ENCODE peak calls at places on chromosomes 11 and 22, in eight cellular contexts. H is CD4-positive, alpha-beta memory T cell; U is adrenal gland; I is kidney; B is A549; Z is brain microvascular endothelial cell; C is PC-9; Q is PC-3. M is an unnamed sample.

GRCh38 chr11:133833899-133834296 is 11.4 kb downstream of the SPATA19 start:
- DNase-seq in H (no peak), U (no peak), I (no peak), B (no peak), Z (no peak), C (no peak), Q (no peak), M (no peak)

GRCh38 chr22:36486619-36487384 is 5.4 kb upstream of the TXN2 start:
- DNase-seq in H (peak; percentile 63), U (peak; percentile 70), I (no peak), B (peak; percentile 49), Z (peak; percentile 57), C (no peak), Q (peak; percentile 56), M (no peak)

GRCh38 chr11:23789938-23790371 is 706.9 kb upstream of the LUZP2 start:
- DNase-seq in H (no peak), U (peak; percentile 7), I (no peak), B (peak; percentile 16), Z (peak; percentile 20), C (no peak), Q (peak; percentile 73), M (peak; percentile 2)

GRCh38 chr11:112931686-112932085 is 29.5 kb upstream of the NCAM1 start:
- DNase-seq in H (no peak), U (no peak), I (no peak), B (no peak), Z (no peak), C (no peak), Q (no peak), M (no peak)

GRCh38 chr11:47394322-47395224 is 13.8 kb upstream of the SLC39A13 start:
- DNase-seq in H (peak; percentile 39), U (no peak), I (peak; percentile 84), B (no peak), Z (peak; percentile 62), C (no peak), Q (no peak), M (no peak)

GRCh38 chr11:129331217-129331616 is 44.4 kb upstream of the BARX2 start:
- DNase-seq in H (no peak), U (no peak), I (no peak), B (peak; percentile 6), Z (no peak), C (no peak), Q (peak; percentile 48), M (peak; percentile 20)

GRCh38 chr11:14980854-14981253 is 8.7 kb upstream of the CALCA start:
- DNase-seq in H (no peak), U (no peak), I (no peak), B (peak; percentile 28), Z (peak; percentile 34), C (no peak), Q (peak; percentile 23), M (no peak)

GRCh38 chr11:106012744-106013143 is 9.3 kb downstream of the MSANTD4 start:
- DNase-seq in H (no peak), U (no peak), I (no peak), B (no peak), Z (peak; percentile 96), C (no peak), Q (no peak), M (no peak)

GRCh38 chr11:5291207-5291838 is 10.4 kb downstream of the OR51B4 start:
- DNase-seq in H (no peak), U (no peak), I (no peak), B (peak; percentile 73), Z (peak; percentile 42), C (no peak), Q (peak; percentile 46), M (no peak)

GRCh38 chr11:46102843-46103242 is 18.4 kb downstream of the PHF21A start:
- DNase-seq in H (no peak), U (no peak), I (no peak), B (no peak), Z (no peak), C (no peak), Q (no peak), M (no peak)

GRCh38 chr22:43446881-43447280 is 35.1 kb downstream of the MPPED1 start:
- DNase-seq in H (no peak), U (no peak), I (no peak), B (peak; percentile 9), Z (no peak), C (no peak), Q (peak; percentile 26), M (no peak)

GRCh38 chr11:11251394-11251970 is 101.6 kb downstream of the CSNK2A3 start:
- DNase-seq in H (no peak), U (no peak), I (no peak), B (no peak), Z (no peak), C (no peak), Q (no peak), M (no peak)

GRCh38 chr11:63670077-63670737 is 969 bp downstream of the ATL3 start:
- DNase-seq in H (peak; percentile 8), U (no peak), I (no peak), B (no peak), Z (no peak), C (no peak), Q (peak; percentile 42), M (no peak)

GRCh38 chr22:36608987-36609386 is 80.0 kb upstream of the EIF3D start:
- DNase-seq in H (no peak), U (no peak), I (no peak), B (no peak), Z (no peak), C (no peak), Q (no peak), M (no peak)

GRCh38 chr11:12429155-12429554 is 51.8 kb downstream of the PARVA start:
- DNase-seq in H (no peak), U (no peak), I (no peak), B (no peak), Z (no peak), C (no peak), Q (no peak), M (no peak)

GRCh38 chr11:27913650-27914049 is 194.3 kb downstream of the KIF18A start:
- DNase-seq in H (no peak), U (no peak), I (no peak), B (peak; percentile 8), Z (peak; percentile 76), C (no peak), Q (peak; percentile 23), M (no peak)

GRCh38 chr11:12269104-12269441 is 108.3 kb upstream of the PARVA start:
- DNase-seq in H (no peak), U (no peak), I (peak; percentile 74), B (no peak), Z (no peak), C (no peak), Q (peak; percentile 93), M (no peak)

GRCh38 chr22:49564666-49565515 is 262.8 kb downstream of the BRD1 start:
- DNase-seq in H (no peak), U (no peak), I (peak; percentile 41), B (no peak), Z (no peak), C (no peak), Q (no peak), M (no peak)

GRCh38 chr22:38203090-38203810 is 1.5 kb downstream of the MAFF start:
- DNase-seq in H (peak; percentile 46), U (peak; percentile 69), I (peak; percentile 93), B (peak; percentile 47), Z (no peak), C (peak; percentile 83), Q (peak; percentile 60), M (no peak)

GRCh38 chr11:99098751-99099150 is 78.0 kb downstream of the CNTN5 start:
- DNase-seq in H (no peak), U (no peak), I (no peak), B (no peak), Z (no peak), C (no peak), Q (no peak), M (no peak)

GRCh38 chr11:1927151-1928037 is 7.9 kb downstream of the TNNT3 start:
- DNase-seq in H (no peak), U (peak; percentile 9), I (peak; percentile 75), B (no peak), Z (no peak), C (no peak), Q (no peak), M (no peak)

GRCh38 chr22:36463783-36464184 is 17.7 kb downstream of the TXN2 start:
- DNase-seq in H (no peak), U (no peak), I (peak; percentile 89), B (no peak), Z (no peak), C (no peak), Q (no peak), M (no peak)

GRCh38 chr11:14942735-14943134 is 29.4 kb downstream of the CALCA start:
- DNase-seq in H (no peak), U (no peak), I (no peak), B (no peak), Z (no peak), C (no peak), Q (no peak), M (no peak)

DNA sequence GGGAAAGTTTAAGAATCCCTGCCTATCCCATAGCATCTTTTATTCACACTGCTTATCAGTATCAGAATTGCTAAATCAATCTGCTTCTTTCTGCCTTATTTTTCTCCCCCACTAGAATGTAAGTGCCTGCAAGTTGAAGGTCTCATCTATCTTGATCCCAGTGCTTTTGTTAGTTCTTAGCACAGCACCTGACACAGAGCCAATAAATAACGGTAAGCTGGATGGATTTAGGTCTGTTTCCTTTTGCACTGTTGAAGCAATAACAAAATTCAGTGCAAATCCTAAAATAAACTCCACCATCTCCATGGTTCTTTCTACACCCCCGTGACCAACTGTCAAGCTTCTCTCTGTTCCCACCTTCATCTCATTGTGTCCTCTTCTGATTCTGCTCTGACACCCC is 36.7 kb upstream of the CD44 start:
- DNase-seq in H (no peak), U (no peak), I (no peak), B (no peak), Z (no peak), C (no peak), Q (no peak), M (no peak)
- H3K27ac ChIP-seq in H (no peak overlapping the region), U (no peak overlapping the region), I (no peak overlapping the region), B (no peak overlapping the region), Z (no peak overlapping the region), C (no peak overlapping the region), Q (no peak overlapping the region), M (no peak overlapping the region)

GRCh38 chr11:110290591-110291334 is 5.7 kb downstream of the RDX start:
- DNase-seq in H (no peak), U (no peak), I (no peak), B (no peak), Z (no peak), C (no peak), Q (no peak), M (no peak)
- H3K27ac ChIP-seq in H (no peak overlapping the region), U (peak overlapping the region; percentile 39), I (no peak overlapping the region), B (no peak overlapping the region), Z (no peak overlapping the region), C (no peak overlapping the region), Q (no peak overlapping the region), M (no peak overlapping the region)

DNA sequence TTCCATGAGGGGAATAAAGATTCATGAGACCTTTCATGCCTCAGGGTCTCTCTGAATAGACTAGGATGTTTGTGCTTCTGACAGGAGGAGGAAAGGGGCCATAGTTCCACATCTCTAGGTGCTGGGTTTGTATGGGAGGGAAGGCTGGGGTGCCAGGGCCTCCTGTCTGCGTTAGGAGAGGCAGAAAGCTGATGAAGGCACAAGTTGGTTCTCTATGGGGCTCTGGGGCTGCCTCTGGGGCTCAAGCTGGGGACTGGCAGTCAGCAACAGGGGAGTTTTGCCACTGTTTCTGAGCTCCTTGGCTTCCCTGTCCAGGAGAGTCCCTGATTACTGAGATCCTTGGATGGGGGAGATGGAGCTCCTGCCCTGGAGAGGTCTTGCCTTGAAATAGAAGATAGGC is 4.1 kb downstream of the KCNE3 start:
- DNase-seq in H (no peak), U (no peak), I (no peak), B (no peak), Z (no peak), C (no peak), Q (no peak), M (no peak)
- H3K27ac ChIP-seq in H (no peak overlapping the region), U (no peak overlapping the region), I (no peak overlapping the region), B (no peak overlapping the region), Z (no peak overlapping the region), C (no peak overlapping the region), Q (no peak overlapping the region), M (no peak overlapping the region)

GRCh38 chr11:124895471-124895971 is 2.1 kb downstream of the ROBO4 start:
- DNase-seq in H (no peak), U (no peak), I (no peak), B (no peak), Z (no peak), C (no peak), Q (no peak), M (no peak)
- H3K27ac ChIP-seq in H (no peak overlapping the region), U (no peak overlapping the region), I (no peak overlapping the region), B (no peak overlapping the region), Z (no peak overlapping the region), C (no peak overlapping the region), Q (no peak overlapping the region), M (no peak overlapping the region)

M was measured in epithelial cell of prostate.